ENCODE peak calls at places on chromosomes 2 and 18, in ten cellular contexts. N is thoracic aorta, R is mesothelial cell of epicardium, T is endothelial cell, B is cardiac fibroblast, D is GM13977, A is sigmoid colon, J is cardiac muscle cell, Y is body of pancreas, W is GM12865. P is an unnamed sample.

GRCh38 chr2:127105656-127106456 is 1.1 kb downstream of the BIN1 start:
- DNase-seq in N (no peak), R (peak), T (no peak), B (peak), D (peak), A (peak), J (peak), Y (peak), W (no peak), P (no peak)

GRCh38 chr2:186460465-186460864 is 25.6 kb upstream of the ZC3H15 start:
- DNase-seq in N (no peak), R (no peak), T (no peak), B (peak), D (no peak), A (no peak), J (peak), Y (no peak), W (peak), P (no peak)

GRCh38 chr2:174682578-174683391 is 81.5 kb downstream of the CHRNA1 start:
- DNase-seq in N (no peak), R (peak), T (peak), B (peak), D (peak), A (peak), J (peak), Y (peak), W (peak), P (peak)

GRCh38 chr2:219687266-219687665 is 59.8 kb downstream of the SLC4A3 start:
- DNase-seq in N (no peak), R (no peak), T (no peak), B (peak), D (no peak), A (no peak), J (peak), Y (no peak), W (no peak), P (no peak)

GRCh38 chr2:47221956-47222355 is 66.8 kb upstream of the STPG4 start:
- DNase-seq in N (no peak), R (no peak), T (no peak), B (peak), D (no peak), A (no peak), J (peak), Y (no peak), W (no peak), P (no peak)

GRCh38 chr18:54359233-54359632 is 1.5 kb downstream of the C18orf54 start:
- DNase-seq in N (no peak), R (no peak), T (no peak), B (peak), D (no peak), A (no peak), J (peak), Y (no peak), W (no peak), P (no peak)

GRCh38 chr18:68152770-68153169 is 562.1 kb downstream of the TMX3 start:
- DNase-seq in N (no peak), R (no peak), T (no peak), B (no peak), D (no peak), A (no peak), J (no peak), Y (no peak), W (peak), P (no peak)

GRCh38 chr2:94956797-94957391 is 68.6 kb upstream of the MAL start:
- DNase-seq in N (no peak), R (no peak), T (peak), B (peak), D (peak), A (no peak), J (peak), Y (peak), W (peak), P (no peak)

GRCh38 chr2:112623913-112624777 is 21.6 kb upstream of the SLC20A1 start:
- DNase-seq in N (no peak), R (no peak), T (no peak), B (peak), D (peak), A (peak), J (peak), Y (no peak), W (peak), P (peak)

GRCh38 chr2:227805578-227805977 is 8.1 kb upstream of the CCL20 start:
- DNase-seq in N (no peak), R (no peak), T (no peak), B (peak), D (no peak), A (no peak), J (no peak), Y (no peak), W (peak), P (no peak)

GRCh38 chr18:54774971-54775665 is 53.2 kb upstream of the RAB27B start:
- DNase-seq in N (no peak), R (no peak), T (no peak), B (peak), D (no peak), A (no peak), J (peak), Y (peak), W (no peak), P (no peak)

GRCh38 chr2:109383505-109384307 is 230.1 kb downstream of the SEPTIN10 start:
- DNase-seq in N (no peak), R (no peak), T (no peak), B (no peak), D (no peak), A (peak), J (no peak), Y (no peak), W (no peak), P (no peak)

GRCh38 chr18:9137168-9138066 is 836 bp downstream of the ANKRD12 start:
- DNase-seq in N (no peak), R (peak), T (peak), B (peak), D (peak), A (peak), J (peak), Y (peak), W (peak), P (peak)

GRCh38 chr18:35616664-35617423 is 35.3 kb downstream of the GALNT1 start:
- DNase-seq in N (no peak), R (no peak), T (peak), B (peak), D (peak), A (no peak), J (peak), Y (no peak), W (peak), P (peak)

GRCh38 chr18:33184918-33185317 is 255.6 kb downstream of the CCDC178 start:
- DNase-seq in N (no peak), R (no peak), T (no peak), B (no peak), D (no peak), A (no peak), J (no peak), Y (no peak), W (no peak), P (no peak)

GRCh38 chr2:201465524-201465971 is 14.0 kb downstream of the STRADB start:
- DNase-seq in N (no peak), R (no peak), T (no peak), B (peak), D (no peak), A (no peak), J (peak), Y (no peak), W (no peak), P (no peak)

GRCh38 chr2:235493402-235493774 is 455 bp upstream of the AGAP1 start:
- DNase-seq in N (no peak), R (no peak), T (no peak), B (peak), D (no peak), A (peak), J (peak), Y (no peak), W (no peak), P (no peak)

GRCh38 chr2:224982910-224983688 is 59.2 kb downstream of the DOCK10 start:
- DNase-seq in N (no peak), R (no peak), T (no peak), B (peak), D (peak), A (no peak), J (peak), Y (no peak), W (peak), P (no peak)

GRCh38 chr2:44342854-44343253 is 18.4 kb downstream of the PREPL start:
- DNase-seq in N (no peak), R (no peak), T (no peak), B (peak), D (no peak), A (no peak), J (peak), Y (no peak), W (peak), P (no peak)

GRCh38 chr2:189298481-189298880 is 118.9 kb upstream of the COL5A2 start:
- DNase-seq in N (no peak), R (no peak), T (no peak), B (peak), D (no peak), A (no peak), J (peak), Y (no peak), W (no peak), P (no peak)

GRCh38 chr18:3451989-3452749 is 2.2 kb downstream of the TGIF1 start:
- DNase-seq in N (no peak), R (peak), T (peak), B (peak), D (no peak), A (peak), J (peak), Y (peak), W (no peak), P (peak)

GRCh38 chr2:208373460-208374089 is 33.0 kb upstream of the PTH2R start:
- DNase-seq in N (no peak), R (no peak), T (peak), B (peak), D (peak), A (no peak), J (peak), Y (peak), W (peak), P (no peak)

GRCh38 chr2:228532233-228532632 is 350.7 kb upstream of the SPHKAP start:
- DNase-seq in N (no peak), R (no peak), T (no peak), B (no peak), D (no peak), A (no peak), J (no peak), Y (no peak), W (peak), P (no peak)

GRCh38 chr18:51559902-51560287 is 362.4 kb upstream of the MEX3C start:
- DNase-seq in N (no peak), R (no peak), T (no peak), B (no peak), D (no peak), A (no peak), J (peak), Y (no peak), W (no peak), P (no peak)
- TF ChIP-seq CTCF in N (no peak), R (no peak), T (no peak), B (no peak), D (no peak), A (no peak), J (peak), Y (no peak), W (no peak), P (no peak)

GRCh38 chr2:51247252-51247651 is 215.3 kb upstream of the NRXN1 start:
- DNase-seq in N (no peak), R (no peak), T (no peak), B (no peak), D (no peak), A (no peak), J (no peak), Y (no peak), W (no peak), P (no peak)
- TF ChIP-seq CTCF in N (no peak), R (no peak), T (no peak), B (no peak), D (no peak), A (no peak), J (no peak), Y (no peak), W (no peak), P (no peak)

GRCh38 chr18:63074987-63075404 is 244.6 kb downstream of the BCL2 start:
- DNase-seq in N (no peak), R (peak), T (peak), B (peak), D (peak), A (peak), J (peak), Y (peak), W (no peak), P (peak)

GRCh38 chr18:63070750-63071502 is 248.6 kb downstream of the BCL2 start:
- DNase-seq in N (no peak), R (no peak), T (no peak), B (no peak), D (no peak), A (no peak), J (no peak), Y (no peak), W (no peak), P (no peak)

GRCh38 chr18:63071566-63072175 is 247.9 kb downstream of the BCL2 start:
- DNase-seq in N (no peak), R (no peak), T (no peak), B (no peak), D (no peak), A (no peak), J (no peak), Y (no peak), W (no peak), P (no peak)

GRCh38 chr18:63069496-63069895 is 250.1 kb downstream of the BCL2 start:
- DNase-seq in N (no peak), R (no peak), T (no peak), B (no peak), D (no peak), A (no peak), J (no peak), Y (no peak), W (no peak), P (no peak)

GRCh38 chr18:63073481-63073880 is 246.1 kb downstream of the BCL2 start:
- DNase-seq in N (no peak), R (no peak), T (no peak), B (no peak), D (peak), A (no peak), J (no peak), Y (no peak), W (peak), P (no peak)
- TF ChIP-seq CTCF in N (no peak), R (no peak), T (no peak), B (no peak), D (peak), A (no peak), J (no peak), Y (no peak), W (peak), P (peak)

GRCh38 chr2:37585982-37586621 is 85.3 kb downstream of the CDC42EP3 start:
- DNase-seq in N (peak), R (no peak), T (no peak), B (peak), D (no peak), A (peak), J (peak), Y (no peak), W (peak), P (peak)
- TF ChIP-seq CTCF in N (no peak), R (no peak), T (no peak), B (no peak), D (no peak), A (no peak), J (no peak), Y (no peak), W (no peak), P (no peak)

GRCh38 chr2:108194409-108195132 is 45.2 kb upstream of the SULT1C3 start:
- DNase-seq in N (no peak), R (no peak), T (no peak), B (peak), D (peak), A (no peak), J (peak), Y (no peak), W (no peak), P (no peak)
- TF ChIP-seq CTCF in N (no peak), R (peak), T (peak), B (peak), D (peak), A (no peak), J (peak), Y (peak), W (peak), P (no peak)

GRCh38 chr2:181457121-181457740 is at the start of gene ITGA4:
- DNase-seq in N (no peak), R (peak), T (peak), B (peak), D (peak), A (peak), J (peak), Y (peak), W (peak), P (peak)
- TF ChIP-seq CTCF in N (peak), R (peak), T (peak), B (peak), D (peak), A (peak), J (peak), Y (peak), W (peak), P (peak)

GRCh38 chr2:42312106-42312505 is 48.9 kb downstream of the COX7A2L start:
- DNase-seq in N (no peak), R (no peak), T (no peak), B (no peak), D (no peak), A (no peak), J (no peak), Y (peak), W (no peak), P (no peak)
- TF ChIP-seq CTCF in N (no peak), R (no peak), T (no peak), B (no peak), D (no peak), A (no peak), J (no peak), Y (no peak), W (no peak), P (no peak)

GRCh38 chr2:176852667-176853066 is 359.9 kb upstream of the HNRNPA3 start:
- DNase-seq in N (no peak), R (no peak), T (no peak), B (no peak), D (no peak), A (no peak), J (no peak), Y (no peak), W (peak), P (peak)
- TF ChIP-seq CTCF in N (no peak), R (no peak), T (no peak), B (no peak), D (no peak), A (no peak), J (no peak), Y (no peak), W (no peak), P (no peak)

GRCh38 chr2:120883607-120884405 is 148.1 kb downstream of the GLI2 start:
- DNase-seq in N (no peak), R (no peak), T (peak), B (no peak), D (no peak), A (no peak), J (no peak), Y (no peak), W (no peak), P (no peak)

GRCh38 chr2:120885749-120886148 is 150.1 kb downstream of the GLI2 start:
- DNase-seq in N (no peak), R (no peak), T (no peak), B (no peak), D (no peak), A (no peak), J (no peak), Y (no peak), W (no peak), P (no peak)

GRCh38 chr2:120886534-120886961 is 150.9 kb downstream of the GLI2 start:
- DNase-seq in N (no peak), R (no peak), T (no peak), B (no peak), D (no peak), A (no peak), J (no peak), Y (no peak), W (no peak), P (no peak)

GRCh38 chr2:120884406-120885290 is 149.0 kb downstream of the GLI2 start:
- DNase-seq in N (no peak), R (no peak), T (no peak), B (no peak), D (no peak), A (no peak), J (no peak), Y (no peak), W (no peak), P (no peak)

GRCh38 chr2:120885311-120885710 is 149.6 kb downstream of the GLI2 start:
- DNase-seq in N (no peak), R (no peak), T (no peak), B (no peak), D (no peak), A (no peak), J (no peak), Y (no peak), W (no peak), P (no peak)
- TF ChIP-seq CTCF in N (no peak), R (no peak), T (no peak), B (peak), D (no peak), A (no peak), J (no peak), Y (no peak), W (no peak), P (no peak)